ENCODE peak calls at places on chromosomes 3 and 15, in nine cellular contexts. Q is LoVo; F is lower lobe of right lung; Z is activated CD4-positive, alpha-beta T cell treated with anti-CD3 and anti-CD28 coated beads, Interleukin-2, amount 50 U/mL, for 24 hours; D is activated CD4-positive, alpha-beta memory T cell treated with anti-CD3 and anti-CD28 coated beads for 36 hours; X is stimulated activated CD4-positive, alpha-beta T cell treated with anti-CD3 and anti-CD28 coated beads, Interleukin-1b, Interleukin-23, amount 100 ng/mL, for 24 hours; Y is NCI-H146; G is psoas muscle; J is C1 segment of cervical spinal cord. E is an unnamed sample.
A peak's percentile ranks its signal among the peaks of the same experiment; 100 is the strongest.

GRCh38 chr15:43792761-43793493 is 807 bp downstream of the SERF2 start:
- DNase-seq in Q (no peak), F (peak; percentile 67), Z (no peak), D (peak; percentile 64), X (no peak), Y (peak; percentile 17), G (peak; percentile 54), J (no peak), E (peak; percentile 54)

GRCh38 chr3:42210731-42211130 is 55.3 kb downstream of the CCK start:
- DNase-seq in Q (no peak), F (no peak), Z (no peak), D (no peak), X (no peak), Y (no peak), G (no peak), J (no peak), E (no peak)

GRCh38 chr3:17156864-17157263 is 272.1 kb downstream of the PLCL2 start:
- DNase-seq in Q (no peak), F (no peak), Z (no peak), D (no peak), X (no peak), Y (no peak), G (no peak), J (no peak), E (no peak)

GRCh38 chr15:83504365-83504764 is 57.2 kb downstream of the SH3GL3 start:
- DNase-seq in Q (no peak), F (no peak), Z (no peak), D (no peak), X (no peak), Y (no peak), G (no peak), J (no peak), E (no peak)

GRCh38 chr3:39803956-39804355 is 5.5 kb upstream of the MYRIP start:
- DNase-seq in Q (no peak), F (no peak), Z (no peak), D (no peak), X (no peak), Y (no peak), G (no peak), J (no peak), E (no peak)

GRCh38 chr3:152857082-152857481 is 22.2 kb downstream of the P2RY1 start:
- DNase-seq in Q (no peak), F (peak; percentile 47), Z (no peak), D (no peak), X (no peak), Y (no peak), G (no peak), J (no peak), E (no peak)

GRCh38 chr3:36075491-36075890 is 304.8 kb upstream of the STAC start:
- DNase-seq in Q (no peak), F (no peak), Z (no peak), D (no peak), X (no peak), Y (no peak), G (no peak), J (no peak), E (no peak)

GRCh38 chr15:35211240-35211952 is 126.3 kb upstream of the NANOGP8 start:
- DNase-seq in Q (no peak), F (no peak), Z (no peak), D (no peak), X (no peak), Y (no peak), G (no peak), J (no peak), E (no peak)

GRCh38 chr15:69729167-69729748 is 276.6 kb downstream of the RPLP1 start:
- DNase-seq in Q (peak; percentile 20), F (peak; percentile 58), Z (peak; percentile 55), D (peak; percentile 82), X (peak; percentile 60), Y (no peak), G (no peak), J (no peak), E (peak; percentile 14)

GRCh38 chr15:55859681-55860080 is 116.7 kb upstream of the PRTG start:
- DNase-seq in Q (no peak), F (no peak), Z (no peak), D (no peak), X (no peak), Y (no peak), G (no peak), J (no peak), E (no peak)

GRCh38 chr15:87604857-87605446 is 651.6 kb downstream of the NTRK3 start:
- DNase-seq in Q (no peak), F (no peak), Z (no peak), D (peak; percentile 22), X (no peak), Y (no peak), G (no peak), J (no peak), E (peak; percentile 0)

GRCh38 chr3:66544619-66545429 is 44.0 kb upstream of the LRIG1 start:
- DNase-seq in Q (no peak), F (no peak), Z (no peak), D (no peak), X (no peak), Y (no peak), G (no peak), J (no peak), E (no peak)

GRCh38 chr15:29859981-29860745 is 37.9 kb upstream of the TJP1 start:
- DNase-seq in Q (no peak), F (no peak), Z (no peak), D (no peak), X (no peak), Y (no peak), G (no peak), J (no peak), E (no peak)

GRCh38 chr3:179336345-179336929 is 11.1 kb upstream of the MFN1 start:
- DNase-seq in Q (no peak), F (no peak), Z (no peak), D (no peak), X (no peak), Y (no peak), G (no peak), J (no peak), E (no peak)

GRCh38 chr3:48065035-48065434 is 48.8 kb upstream of the MAP4 start:
- DNase-seq in Q (no peak), F (no peak), Z (no peak), D (no peak), X (no peak), Y (no peak), G (no peak), J (no peak), E (no peak)

GRCh38 chr3:16329792-16330061 is 64.7 kb downstream of the OXNAD1 start:
- DNase-seq in Q (no peak), F (no peak), Z (no peak), D (no peak), X (no peak), Y (peak; percentile 78), G (no peak), J (no peak), E (peak; percentile 89)

GRCh38 chr3:16487506-16488175 is 25.9 kb downstream of the RFTN1 start:
- DNase-seq in Q (no peak), F (no peak), Z (no peak), D (no peak), X (no peak), Y (no peak), G (no peak), J (no peak), E (no peak)

GRCh38 chr3:156187146-156187769 is 66.9 kb downstream of the KCNAB1 start:
- DNase-seq in Q (no peak), F (no peak), Z (no peak), D (no peak), X (no peak), Y (no peak), G (no peak), J (no peak), E (no peak)

GRCh38 chr3:30770387-30770786 is 124.1 kb downstream of the GADL1 start:
- DNase-seq in Q (peak; percentile 74), F (no peak), Z (no peak), D (no peak), X (no peak), Y (no peak), G (peak; percentile 30), J (no peak), E (no peak)

GRCh38 chr3:29906906-29907305 is 626.0 kb downstream of the RBMS3 start:
- DNase-seq in Q (no peak), F (no peak), Z (no peak), D (no peak), X (no peak), Y (no peak), G (no peak), J (no peak), E (no peak)

GRCh38 chr3:71647751-71648150 is 64.2 kb upstream of the FOXP1 start:
- DNase-seq in Q (no peak), F (no peak), Z (no peak), D (no peak), X (no peak), Y (no peak), G (no peak), J (no peak), E (no peak)

GRCh38 chr15:42363942-42364341 is 4.6 kb downstream of the CAPN3 start:
- DNase-seq in Q (no peak), F (no peak), Z (no peak), D (no peak), X (no peak), Y (no peak), G (no peak), J (no peak), E (no peak)

GRCh38 chr3:119774419-119774818 is 7.5 kb upstream of the NR1I2 start:
- DNase-seq in Q (no peak), F (no peak), Z (no peak), D (no peak), X (no peak), Y (no peak), G (no peak), J (no peak), E (no peak)

GRCh38 chr3:190094201-190094718 is 26.4 kb downstream of the P3H2 start:
- DNase-seq in Q (no peak), F (no peak), Z (no peak), D (no peak), X (no peak), Y (no peak), G (no peak), J (no peak), E (no peak)

GRCh38 chr3:188772886-188773285 is 398.9 kb upstream of the TPRG1 start:
- DNase-seq in Q (no peak), F (no peak), Z (no peak), D (no peak), X (no peak), Y (no peak), G (no peak), J (no peak), E (no peak)

GRCh38 chr3:66196633-66197032 is 24.2 kb upstream of the SLC25A26 start:
- DNase-seq in Q (no peak), F (no peak), Z (no peak), D (no peak), X (no peak), Y (no peak), G (no peak), J (no peak), E (no peak)

GRCh38 chr3:8776406-8776805 is 7.0 kb upstream of the OXTR start:
- DNase-seq in Q (no peak), F (no peak), Z (no peak), D (no peak), X (no peak), Y (no peak), G (no peak), J (no peak), E (no peak)

GRCh38 chr3:186425788-186426730 is 64.0 kb upstream of the DGKG start:
- DNase-seq in Q (no peak), F (no peak), Z (no peak), D (no peak), X (no peak), Y (no peak), G (no peak), J (no peak), E (no peak)